ENCODE peak calls at places on chromosomes 6 and 20, in nine cellular contexts. One of them, this sample, is unnamed.

GRCh38 chr20:41249371-41249770 is 68.2 kb downstream of the ZHX3 start:
- DNase-seq in SW480: no peak
- DNase-seq in HFF-Myc: peak
- DNase-seq in activated T-cell treated with anti-CD3 and anti-CD28 coated beads, Interleukin-2, amount 50 U/mL, for 72 hours: no peak
- DNase-seq in SK-N-SH: no peak
- DNase-seq in LHCN-M2: peak
- DNase-seq in pancreas: no peak
- DNase-seq in AG20443: peak
- DNase-seq in RKO: peak
- DNase-seq in this sample: peak

GRCh38 chr6:154350293-154350692 is 6.3 kb downstream of the IPCEF1 start:
- DNase-seq in SW480: no peak
- DNase-seq in HFF-Myc: no peak
- DNase-seq in activated T-cell treated with anti-CD3 and anti-CD28 coated beads, Interleukin-2, amount 50 U/mL, for 72 hours: no peak
- DNase-seq in SK-N-SH: no peak
- DNase-seq in LHCN-M2: no peak
- DNase-seq in pancreas: no peak
- DNase-seq in AG20443: peak
- DNase-seq in RKO: no peak
- DNase-seq in this sample: peak

GRCh38 chr20:18611492-18611891 is 23.6 kb downstream of the DTD1 start:
- DNase-seq in SW480: no peak
- DNase-seq in HFF-Myc: no peak
- DNase-seq in activated T-cell treated with anti-CD3 and anti-CD28 coated beads, Interleukin-2, amount 50 U/mL, for 72 hours: no peak
- DNase-seq in SK-N-SH: no peak
- DNase-seq in LHCN-M2: no peak
- DNase-seq in pancreas: no peak
- DNase-seq in AG20443: no peak
- DNase-seq in RKO: no peak
- DNase-seq in this sample: no peak

GRCh38 chr6:153412519-153412918 is 281.4 kb upstream of the RGS17 start:
- DNase-seq in SW480: no peak
- DNase-seq in HFF-Myc: no peak
- DNase-seq in activated T-cell treated with anti-CD3 and anti-CD28 coated beads, Interleukin-2, amount 50 U/mL, for 72 hours: no peak
- DNase-seq in SK-N-SH: no peak
- DNase-seq in LHCN-M2: no peak
- DNase-seq in pancreas: no peak
- DNase-seq in AG20443: no peak
- DNase-seq in RKO: no peak
- DNase-seq in this sample: no peak

GRCh38 chr20:36573103-36573797 is at the start of gene TGIF2:
- DNase-seq in SW480: peak
- DNase-seq in HFF-Myc: no peak
- DNase-seq in activated T-cell treated with anti-CD3 and anti-CD28 coated beads, Interleukin-2, amount 50 U/mL, for 72 hours: peak
- DNase-seq in SK-N-SH: peak
- DNase-seq in LHCN-M2: peak
- DNase-seq in pancreas: peak
- DNase-seq in AG20443: peak
- DNase-seq in RKO: peak
- DNase-seq in this sample: peak

GRCh38 chr6:45964300-45964699 is 51.4 kb downstream of the CLIC5 start:
- DNase-seq in SW480: no peak
- DNase-seq in HFF-Myc: no peak
- DNase-seq in activated T-cell treated with anti-CD3 and anti-CD28 coated beads, Interleukin-2, amount 50 U/mL, for 72 hours: no peak
- DNase-seq in SK-N-SH: no peak
- DNase-seq in LHCN-M2: no peak
- DNase-seq in pancreas: no peak
- DNase-seq in AG20443: no peak
- DNase-seq in RKO: no peak
- DNase-seq in this sample: no peak

GRCh38 chr6:16804007-16804303 is 42.7 kb upstream of the ATXN1 start:
- DNase-seq in SW480: no peak
- DNase-seq in HFF-Myc: no peak
- DNase-seq in activated T-cell treated with anti-CD3 and anti-CD28 coated beads, Interleukin-2, amount 50 U/mL, for 72 hours: no peak
- DNase-seq in SK-N-SH: no peak
- DNase-seq in LHCN-M2: no peak
- DNase-seq in pancreas: no peak
- DNase-seq in AG20443: no peak
- DNase-seq in RKO: no peak
- DNase-seq in this sample: no peak

GRCh38 chr6:63565058-63565726 is 7.1 kb upstream of the LOC128125822 start:
- DNase-seq in SW480: peak
- DNase-seq in HFF-Myc: no peak
- DNase-seq in activated T-cell treated with anti-CD3 and anti-CD28 coated beads, Interleukin-2, amount 50 U/mL, for 72 hours: no peak
- DNase-seq in SK-N-SH: no peak
- DNase-seq in LHCN-M2: no peak
- DNase-seq in pancreas: peak
- DNase-seq in AG20443: no peak
- DNase-seq in RKO: peak
- DNase-seq in this sample: no peak

GRCh38 chr6:170253910-170254269 is 37.0 kb downstream of the DLL1 start:
- DNase-seq in SW480: no peak
- DNase-seq in HFF-Myc: no peak
- DNase-seq in activated T-cell treated with anti-CD3 and anti-CD28 coated beads, Interleukin-2, amount 50 U/mL, for 72 hours: no peak
- DNase-seq in SK-N-SH: no peak
- DNase-seq in LHCN-M2: no peak
- DNase-seq in pancreas: no peak
- DNase-seq in AG20443: no peak
- DNase-seq in RKO: no peak
- DNase-seq in this sample: no peak

GRCh38 chr6:37119387-37119886 is 50.5 kb upstream of the PIM1 start:
- DNase-seq in SW480: no peak
- DNase-seq in HFF-Myc: no peak
- DNase-seq in activated T-cell treated with anti-CD3 and anti-CD28 coated beads, Interleukin-2, amount 50 U/mL, for 72 hours: no peak
- DNase-seq in SK-N-SH: no peak
- DNase-seq in LHCN-M2: no peak
- DNase-seq in pancreas: no peak
- DNase-seq in AG20443: no peak
- DNase-seq in RKO: no peak
- DNase-seq in this sample: no peak

GRCh38 chr6:8588176-8588575 is 152.8 kb upstream of the SLC35B3 start:
- DNase-seq in SW480: no peak
- DNase-seq in HFF-Myc: no peak
- DNase-seq in activated T-cell treated with anti-CD3 and anti-CD28 coated beads, Interleukin-2, amount 50 U/mL, for 72 hours: no peak
- DNase-seq in SK-N-SH: no peak
- DNase-seq in LHCN-M2: no peak
- DNase-seq in pancreas: no peak
- DNase-seq in AG20443: no peak
- DNase-seq in RKO: no peak
- DNase-seq in this sample: no peak

GRCh38 chr20:9978395-9979004 is 56.3 kb upstream of the ANKEF1 start:
- DNase-seq in SW480: peak
- DNase-seq in HFF-Myc: peak
- DNase-seq in activated T-cell treated with anti-CD3 and anti-CD28 coated beads, Interleukin-2, amount 50 U/mL, for 72 hours: peak
- DNase-seq in SK-N-SH: peak
- DNase-seq in LHCN-M2: peak
- DNase-seq in pancreas: peak
- DNase-seq in AG20443: peak
- DNase-seq in RKO: peak
- DNase-seq in this sample: peak

GRCh38 chr6:71335544-71335943 is 46.9 kb downstream of the OGFRL1 start:
- DNase-seq in SW480: no peak
- DNase-seq in HFF-Myc: no peak
- DNase-seq in activated T-cell treated with anti-CD3 and anti-CD28 coated beads, Interleukin-2, amount 50 U/mL, for 72 hours: no peak
- DNase-seq in SK-N-SH: no peak
- DNase-seq in LHCN-M2: no peak
- DNase-seq in pancreas: no peak
- DNase-seq in AG20443: no peak
- DNase-seq in RKO: no peak
- DNase-seq in this sample: no peak

GRCh38 chr6:111791415-111791814 is 81.8 kb downstream of the FYN start:
- DNase-seq in SW480: no peak
- DNase-seq in HFF-Myc: no peak
- DNase-seq in activated T-cell treated with anti-CD3 and anti-CD28 coated beads, Interleukin-2, amount 50 U/mL, for 72 hours: no peak
- DNase-seq in SK-N-SH: no peak
- DNase-seq in LHCN-M2: peak
- DNase-seq in pancreas: no peak
- DNase-seq in AG20443: peak
- DNase-seq in RKO: no peak
- DNase-seq in this sample: no peak

GRCh38 chr20:2137552-2138201 is 36.0 kb downstream of the STK35 start:
- DNase-seq in SW480: no peak
- DNase-seq in HFF-Myc: no peak
- DNase-seq in activated T-cell treated with anti-CD3 and anti-CD28 coated beads, Interleukin-2, amount 50 U/mL, for 72 hours: no peak
- DNase-seq in SK-N-SH: no peak
- DNase-seq in LHCN-M2: peak
- DNase-seq in pancreas: no peak
- DNase-seq in AG20443: peak
- DNase-seq in RKO: no peak
- DNase-seq in this sample: no peak

This sample was measured in hippocampal formation.